ENCODE peak calls at places on chromosomes 3 and 15, in four cellular contexts. P is upper lobe of right lung, W is ovary, A is fibroblast of lung. B is an unnamed sample.
A peak's percentile ranks its signal among the peaks of the same experiment; 100 is the strongest.

GRCh38 chr3:116423365-116423764 is 21.9 kb downstream of the LSAMP start:
- DNase-seq in A (no peak), P (no peak), W (no peak), B (no peak)

GRCh38 chr15:63492541-63493077 is 11.8 kb upstream of the USP3 start:
- DNase-seq in P (no peak), W (no peak), A (peak; percentile 89), B (no peak)

GRCh38 chr3:177977381-177978158 is 558.7 kb upstream of the KCNMB2 start:
- DNase-seq in P (no peak), W (no peak), A (peak; percentile 88), B (no peak)

GRCh38 chr3:117526485-117527079 is 817.0 kb downstream of the TUSC7 start:
- DNase-seq in A (peak; percentile 64), W (no peak), P (no peak), B (peak; percentile 25)

GRCh38 chr15:62934236-62934971 is 108.1 kb upstream of the TPM1 start:
- DNase-seq in A (no peak), W (no peak), P (no peak), B (no peak)

GRCh38 chr15:25933456-25934158 is 70.5 kb upstream of the ATP10A start:
- DNase-seq in P (peak; percentile 89), W (peak; percentile 29), A (peak; percentile 86), B (no peak)

GRCh38 chr3:14322001-14322400 is 80.4 kb upstream of the SLC6A6 start:
- DNase-seq in W (no peak), P (no peak), A (no peak), B (no peak)

GRCh38 chr15:60110909-60111308 is 106.8 kb downstream of the FOXB1 start:
- DNase-seq in A (no peak), W (no peak), P (no peak), B (no peak)

GRCh38 chr15:62138124-62138523 is 27.0 kb downstream of the C2CD4B start:
- DNase-seq in A (peak; percentile 73), P (no peak), W (no peak), B (no peak)

GRCh38 chr3:13581485-13582365 is 32.8 kb downstream of the FBLN2 start:
- DNase-seq in P (peak; percentile 61), W (no peak), A (peak; percentile 40), B (no peak)

GRCh38 chr3:71168961-71169411 is 414.5 kb downstream of the FOXP1 start:
- DNase-seq in P (no peak), W (peak; percentile 37), A (no peak), B (no peak)

GRCh38 chr15:89662893-89663673 is 7.8 kb upstream of the KIF7 start:
- DNase-seq in P (no peak), W (peak; percentile 73), A (peak; percentile 94), B (no peak)

GRCh38 chr3:39664931-39665330 is 144.5 kb upstream of the MYRIP start:
- DNase-seq in A (no peak), W (no peak), P (no peak), B (no peak)

GRCh38 chr15:29631076-29632070 is 190.9 kb downstream of the TJP1 start:
- DNase-seq in A (no peak), W (no peak), P (peak; percentile 67), B (no peak)

GRCh38 chr15:80549191-80549590 is 145.0 kb downstream of the ARNT2 start:
- DNase-seq in W (no peak), A (peak; percentile 74), P (no peak), B (no peak)

GRCh38 chr3:156680243-156680930 is 6.0 kb downstream of the TIPARP start:
- DNase-seq in A (no peak), W (no peak), P (no peak), B (no peak)

GRCh38 chr3:85081191-85081895 is 122.6 kb downstream of the CADM2 start:
- DNase-seq in W (no peak), P (no peak), A (peak; percentile 80), B (no peak)

GRCh38 chr3:18288243-18288642 is 136.9 kb downstream of the SATB1 start:
- DNase-seq in W (no peak), A (no peak), P (no peak), B (no peak)

GRCh38 chr3:72131899-72132298 is 347.0 kb upstream of the PROK2 start:
- DNase-seq in W (no peak), A (no peak), P (no peak), B (no peak)

GRCh38 chr3:133548090-133548489 is 25.4 kb upstream of the CDV3 start:
- DNase-seq in W (no peak), P (no peak), A (no peak), B (no peak)

GRCh38 chr3:185089343-185089742 is 63.5 kb downstream of the C3orf70 start:
- DNase-seq in P (no peak), W (no peak), A (no peak), B (no peak)

GRCh38 chr3:113271594-113272368 is 60.4 kb downstream of the BOC start:
- DNase-seq in A (no peak), P (no peak), W (no peak), B (no peak)

GRCh38 chr3:123412076-123412475 is 36.8 kb downstream of the ADCY5 start:
- DNase-seq in P (no peak), A (no peak), W (no peak), B (no peak)

GRCh38 chr15:67103869-67104268 is 38.5 kb downstream of the SMAD3 start:
- DNase-seq in A (no peak), W (no peak), P (no peak), B (no peak)

GRCh38 chr3:188196232-188196990 is 42.5 kb downstream of the LPP start:
- DNase-seq in A (no peak), P (no peak), W (no peak), B (no peak)

GRCh38 chr3:112499328-112499727 is at the start of gene BTLA:
- DNase-seq in A (no peak), W (no peak), P (no peak), B (no peak)

GRCh38 chr15:43954181-43954621 is 127.4 kb downstream of the WDR76 start:
- DNase-seq in W (no peak), A (no peak), P (no peak), B (no peak)

GRCh38 chr3:168034152-168034928 is 61.4 kb downstream of the GOLIM4 start:
- DNase-seq in A (peak; percentile 51), W (no peak), P (no peak), B (no peak)

GRCh38 chr3:62497156-62497555 is 123.8 kb upstream of the FEZF2 start:
- DNase-seq in P (no peak), W (no peak), A (no peak), B (no peak)

GRCh38 chr3:42970557-42970956 is 8.6 kb upstream of the GASK1A start:
- DNase-seq in P (no peak), A (no peak), W (no peak), B (no peak)

GRCh38 chr3:183515968-183516851 is 39.3 kb downstream of the KLHL6 start:
- DNase-seq in P (no peak), A (no peak), W (no peak), B (no peak)

GRCh38 chr3:14480207-14481017 is 59.7 kb downstream of the GRIP2 start:
- DNase-seq in A (no peak), P (no peak), W (peak; percentile 34), B (no peak)

GRCh38 chr3:48004694-48005093 is 11.5 kb downstream of the MAP4 start:
- DNase-seq in A (no peak), W (no peak), P (no peak), B (no peak)

GRCh38 chr3:48001991-48002390 is 14.2 kb downstream of the MAP4 start:
- DNase-seq in A (no peak), P (no peak), W (no peak), B (no peak)

GRCh38 chr3:48000212-48000611 is 16.0 kb downstream of the MAP4 start:
- DNase-seq in W (no peak), A (no peak), P (no peak), B (no peak)

GRCh38 chr3:48002787-48003186 is 13.4 kb downstream of the MAP4 start:
- DNase-seq in W (no peak), A (no peak), P (no peak), B (no peak)
- TF ChIP-seq CTCF in W (no peak), A (no peak), P (no peak), B (no peak)

DNA sequence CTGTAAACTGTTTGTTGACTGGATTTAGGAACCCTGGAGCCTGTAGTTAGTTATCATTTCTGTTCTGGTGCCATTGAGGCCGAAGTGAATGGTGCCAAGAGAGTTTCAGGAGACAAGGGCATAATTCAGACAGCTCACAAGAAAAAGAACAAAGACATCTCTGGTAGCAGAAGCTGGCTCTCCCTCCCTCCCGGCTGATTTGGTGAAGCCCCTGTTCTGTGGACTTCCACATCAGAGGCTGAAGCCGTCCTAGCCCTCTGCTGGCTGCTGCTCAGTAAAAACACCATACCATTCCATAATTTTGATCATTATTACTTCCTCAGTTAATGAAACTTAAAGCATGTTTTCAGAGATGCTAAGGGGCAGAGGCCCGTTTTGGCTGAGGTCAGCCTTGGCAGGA is 381.2 kb upstream of the WNT5A start:
- DNase-seq in P (no peak), A (no peak), W (no peak), B (no peak)
- TF ChIP-seq CTCF in P (no peak), A (no peak), W (no peak), B (no peak)

GRCh38 chr3:132268956-132269355 is 48.3 kb upstream of the ACP3 start:
- DNase-seq in P (no peak), A (peak; percentile 39), W (no peak), B (no peak)
- TF ChIP-seq CTCF in P (peak; percentile 37), A (peak; percentile 46), W (no peak), B (no peak)

GRCh38 chr15:74496648-74497047 is 35.7 kb upstream of the UBL7 start:
- DNase-seq in A (no peak), W (no peak), P (no peak), B (no peak)

GRCh38 chr15:74499366-74499765 is 38.4 kb upstream of the UBL7 start:
- DNase-seq in P (no peak), A (no peak), W (no peak), B (no peak)

GRCh38 chr15:74502301-74502700 is 38.7 kb upstream of the ARID3B start:
- DNase-seq in P (no peak), A (no peak), W (no peak), B (no peak)

GRCh38 chr15:74497584-74497983 is 36.6 kb upstream of the UBL7 start:
- DNase-seq in P (no peak), A (no peak), W (no peak), B (no peak)

DNA sequence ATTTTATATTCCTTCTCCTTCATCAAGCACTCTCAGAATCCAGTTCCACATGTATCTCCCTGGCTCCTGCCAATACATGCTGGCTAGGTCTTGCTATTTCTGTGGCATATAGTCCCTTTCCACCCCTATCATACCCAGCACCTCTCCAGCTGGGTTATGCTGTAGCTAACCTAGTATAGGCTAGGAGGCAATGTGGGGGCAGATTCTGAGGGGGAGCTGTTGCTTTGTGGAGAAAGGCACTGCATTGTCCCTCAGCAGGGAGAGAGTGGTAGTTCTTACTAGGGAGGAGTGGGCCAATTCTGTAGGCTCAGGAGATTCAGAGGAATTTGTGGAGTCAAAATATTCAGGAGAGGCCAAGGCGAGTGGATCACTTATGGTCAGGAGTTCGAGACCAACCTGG is 39.4 kb upstream of the UBL7 start:
- DNase-seq in A (no peak), P (no peak), W (no peak), B (no peak)
- TF ChIP-seq CTCF in A (no peak), P (no peak), W (no peak), B (no peak)